ENCODE peak calls at places on chromosomes 3 and 15, in four cellular contexts. J, K, L and P are unnamed samples.

GRCh38 chr3:99400352-99400751 is 238.0 kb upstream of the COL8A1 start:
- DNase-seq in J (no peak), K (no peak), L (no peak), P (no peak)

GRCh38 chr3:29137601-29138000 is 143.3 kb upstream of the RBMS3 start:
- DNase-seq in J (no peak), K (no peak), L (no peak), P (no peak)

GRCh38 chr3:167304077-167304476 is 76.0 kb downstream of the ZBBX start:
- DNase-seq in J (no peak), K (no peak), L (no peak), P (peak)

GRCh38 chr3:126307591-126308393 is 49.4 kb downstream of the KLF15 start:
- DNase-seq in J (no peak), K (no peak), L (no peak), P (no peak)

GRCh38 chr15:82540984-82541431 is 751 bp upstream of the RPS17 start:
- DNase-seq in J (no peak), K (peak), L (no peak), P (no peak)

GRCh38 chr3:43190682-43191081 is 84.8 kb upstream of the POMGNT2 start:
- DNase-seq in J (no peak), K (no peak), L (no peak), P (no peak)

GRCh38 chr3:106294121-106294520 is 425.3 kb upstream of the CBLB start:
- DNase-seq in J (no peak), K (no peak), L (no peak), P (no peak)

GRCh38 chr3:115040673-115041286 is 106.3 kb downstream of the ZBTB20 start:
- DNase-seq in J (no peak), K (no peak), L (peak), P (no peak)

GRCh38 chr3:173553635-173554280 is 156.2 kb downstream of the NLGN1 start:
- DNase-seq in J (peak), K (no peak), L (no peak), P (peak)

GRCh38 chr3:31448035-31448881 is 84.5 kb upstream of the STT3B start:
- DNase-seq in J (no peak), K (no peak), L (no peak), P (peak)